ENCODE peak calls at places on chromosomes 3 and 15, in nine cellular contexts. V is heart right ventricle; B is astrocyte; L is CD8-positive, alpha-beta T cell; J is endothelial cell; R is choroid plexus epithelial cell; C is foreskin fibroblast; K is ovary; M is body of pancreas. X is an unnamed sample.

GRCh38 chr15:86231864-86232801 is 152.5 kb downstream of the AGBL1 start:
- DNase-seq in V (no peak), B (peak; percentile 25), L (peak; percentile 42), J (peak; percentile 47), R (peak; percentile 20), C (no peak), K (no peak), M (peak; percentile 28), X (no peak)

GRCh38 chr3:13149331-13150203 is 76.3 kb upstream of the IQSEC1 start:
- DNase-seq in V (no peak), B (no peak), L (no peak), J (no peak), R (no peak), C (no peak), K (peak; percentile 15), M (no peak), X (no peak)

GRCh38 chr15:77282333-77282732 is 137.6 kb downstream of the PEAK1 start:
- DNase-seq in V (no peak), B (peak; percentile 75), L (no peak), J (no peak), R (peak; percentile 26), C (peak; percentile 71), K (no peak), M (no peak), X (no peak)

GRCh38 chr15:43218908-43219706 is 1.7 kb downstream of the EPB42 start:
- DNase-seq in V (no peak), B (no peak), L (no peak), J (peak; percentile 59), R (peak; percentile 45), C (no peak), K (no peak), M (no peak), X (no peak)

GRCh38 chr15:98711810-98712209 is 63.5 kb downstream of the IGF1R start:
- DNase-seq in V (no peak), B (no peak), L (no peak), J (no peak), R (no peak), C (no peak), K (no peak), M (no peak), X (no peak)

GRCh38 chr15:27956285-27956684 is 142.8 kb downstream of the OCA2 start:
- DNase-seq in V (no peak), B (peak; percentile 29), L (no peak), J (no peak), R (peak; percentile 4), C (no peak), K (no peak), M (no peak), X (no peak)

GRCh38 chr15:43465105-43465504 is 27.9 kb downstream of the TP53BP1 start:
- DNase-seq in V (no peak), B (peak; percentile 83), L (no peak), J (no peak), R (peak; percentile 92), C (peak; percentile 63), K (no peak), M (no peak), X (no peak)

GRCh38 chr3:14554715-14555114 is 14.6 kb upstream of the GRIP2 start:
- DNase-seq in V (no peak), B (no peak), L (no peak), J (no peak), R (no peak), C (no peak), K (no peak), M (no peak), X (no peak)

GRCh38 chr3:5517921-5518320 is 330.4 kb downstream of the EDEM1 start:
- DNase-seq in V (no peak), B (no peak), L (no peak), J (no peak), R (no peak), C (no peak), K (no peak), M (no peak), X (no peak)

GRCh38 chr3:16890605-16891333 is 6.0 kb downstream of the PLCL2 start:
- DNase-seq in V (no peak), B (no peak), L (no peak), J (no peak), R (peak; percentile 17), C (no peak), K (no peak), M (no peak), X (no peak)

GRCh38 chr3:54969652-54970051 is 41.8 kb upstream of the LRTM1 start:
- DNase-seq in V (no peak), B (peak; percentile 33), L (no peak), J (no peak), R (no peak), C (no peak), K (no peak), M (no peak), X (no peak)

GRCh38 chr15:57927091-57927631 is 138.3 kb downstream of the ALDH1A2 start:
- DNase-seq in V (no peak), B (no peak), L (no peak), J (no peak), R (no peak), C (no peak), K (no peak), M (no peak), X (no peak)

GRCh38 chr3:135091956-135092355 is 296.9 kb downstream of the EPHB1 start:
- DNase-seq in V (no peak), B (no peak), L (no peak), J (no peak), R (no peak), C (no peak), K (no peak), M (no peak), X (no peak)

GRCh38 chr3:108472011-108472591 is 38.3 kb downstream of the MYH15 start:
- DNase-seq in V (no peak), B (peak; percentile 92), L (no peak), J (no peak), R (peak; percentile 86), C (peak; percentile 93), K (no peak), M (no peak), X (no peak)

GRCh38 chr3:174776123-174776522 is 83.0 kb upstream of the NAALADL2 start:
- DNase-seq in V (no peak), B (peak; percentile 14), L (no peak), J (no peak), R (peak; percentile 33), C (peak; percentile 17), K (no peak), M (no peak), X (no peak)

GRCh38 chr3:111667621-111668239 is 72.6 kb upstream of the ZBED2 start:
- DNase-seq in V (no peak), B (no peak), L (peak; percentile 62), J (peak; percentile 15), R (peak; percentile 75), C (no peak), K (no peak), M (no peak), X (no peak)

GRCh38 chr15:94086360-94086759 is 145.0 kb upstream of the MCTP2 start:
- DNase-seq in V (no peak), B (peak; percentile 37), L (no peak), J (no peak), R (peak; percentile 14), C (no peak), K (no peak), M (no peak), X (no peak)

GRCh38 chr3:123683146-123683545 is 98.3 kb upstream of the HACD2 start:
- DNase-seq in V (no peak), B (no peak), L (no peak), J (no peak), R (no peak), C (no peak), K (no peak), M (no peak), X (no peak)

GRCh38 chr3:24683511-24684384 is 189.1 kb upstream of the THRB start:
- DNase-seq in V (no peak), B (peak; percentile 49), L (no peak), J (peak; percentile 12), R (peak; percentile 91), C (peak; percentile 49), K (no peak), M (no peak), X (no peak)

GRCh38 chr15:41806291-41807181 is 21.4 kb upstream of the JMJD7 start:
- DNase-seq in V (no peak), B (no peak), L (no peak), J (no peak), R (peak; percentile 34), C (no peak), K (no peak), M (no peak), X (no peak)
- TF ChIP-seq CTCF in V (no peak), B (no peak), L (no peak), J (no peak), R (peak; percentile 7), C (no peak), K (no peak), M (no peak), X (no peak)

DNA sequence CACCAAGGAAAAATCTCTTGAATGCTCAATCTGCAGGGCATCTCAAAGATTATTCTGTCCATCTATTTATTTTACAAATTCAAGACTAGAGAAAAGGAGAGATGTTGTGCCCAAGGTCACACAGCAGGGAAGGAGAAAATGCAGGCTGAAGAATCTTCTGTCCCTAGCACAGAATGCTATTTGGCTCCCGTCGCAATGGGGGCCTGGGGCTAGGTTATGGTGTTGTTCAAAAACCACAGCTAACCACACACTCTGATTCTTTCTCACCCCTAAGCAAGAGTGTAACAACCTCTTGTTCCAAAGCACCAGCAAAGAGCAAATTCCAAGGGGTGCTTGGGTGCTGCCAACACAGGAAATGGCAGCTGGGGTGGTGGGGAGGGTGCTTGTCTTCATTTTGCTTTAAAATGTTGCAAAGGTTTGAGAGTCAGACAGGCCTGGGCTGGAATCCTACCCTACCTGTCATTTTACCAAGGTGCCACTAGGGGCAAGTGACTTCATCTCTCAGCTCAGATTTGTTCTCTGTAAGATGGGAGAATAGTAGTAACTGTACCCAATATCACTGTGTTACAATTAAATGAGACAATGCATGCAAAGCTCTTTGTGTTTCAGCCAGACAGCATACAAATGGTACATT is 112.5 kb downstream of the ADAMTS9 start:
- DNase-seq in V (no peak), B (no peak), L (no peak), J (peak; percentile 21), R (peak; percentile 66), C (peak; percentile 2), K (no peak), M (no peak), X (no peak)
- TF ChIP-seq CTCF in V (no peak), B (peak; percentile 52), L (no peak), J (peak; percentile 75), R (peak; percentile 72), C (peak; percentile 51), K (peak; percentile 19), M (peak; percentile 47), X (no peak)

GRCh38 chr3:117045143-117045542 is 335.6 kb downstream of the TUSC7 start:
- DNase-seq in V (no peak), B (no peak), L (no peak), J (no peak), R (peak; percentile 12), C (peak; percentile 30), K (no peak), M (no peak), X (no peak)
- TF ChIP-seq CTCF in V (no peak), B (no peak), L (no peak), J (no peak), R (no peak), C (no peak), K (no peak), M (no peak), X (no peak)

GRCh38 chr3:185046623-185047022 is 106.2 kb downstream of the C3orf70 start:
- DNase-seq in V (no peak), B (no peak), L (no peak), J (no peak), R (no peak), C (no peak), K (no peak), M (no peak), X (no peak)

GRCh38 chr3:185052631-185053030 is 100.2 kb downstream of the C3orf70 start:
- DNase-seq in V (no peak), B (no peak), L (no peak), J (no peak), R (no peak), C (no peak), K (no peak), M (no peak), X (no peak)

GRCh38 chr3:185049710-185050109 is 103.2 kb downstream of the C3orf70 start:
- DNase-seq in V (no peak), B (no peak), L (no peak), J (no peak), R (no peak), C (no peak), K (no peak), M (no peak), X (no peak)
- TF ChIP-seq CTCF in V (no peak), B (no peak), L (no peak), J (no peak), R (no peak), C (no peak), K (no peak), M (no peak), X (no peak)

X was measured in activated B cell treated with CpG ODN at 0.5 μM for 24 hours.